ENCODE peak calls at places on chromosomes 16 and 17, in seven cellular contexts. One of them, this sample, is unnamed.

GRCh38 chr16:87792205-87792565 is 26.4 kb upstream of the KLHDC4 start:
- DNase-seq in ovary: no peak
- DNase-seq in SK-N-SH: no peak
- DNase-seq in brain microvascular endothelial cell: no peak
- DNase-seq in heart right ventricle: no peak
- DNase-seq in transverse colon: no peak
- DNase-seq in psoas muscle: no peak
- DNase-seq in this sample: no peak

GRCh38 chr16:24116989-24117388 is 139.1 kb upstream of the CACNG3 start:
- DNase-seq in ovary: no peak
- DNase-seq in SK-N-SH: no peak
- DNase-seq in brain microvascular endothelial cell: no peak
- DNase-seq in heart right ventricle: no peak
- DNase-seq in transverse colon: no peak
- DNase-seq in psoas muscle: no peak
- DNase-seq in this sample: no peak

GRCh38 chr17:21039839-21040575 is 2.8 kb downstream of the USP22 start:
- DNase-seq in ovary: no peak
- DNase-seq in SK-N-SH: peak
- DNase-seq in brain microvascular endothelial cell: no peak
- DNase-seq in heart right ventricle: no peak
- DNase-seq in transverse colon: no peak
- DNase-seq in psoas muscle: peak
- DNase-seq in this sample: peak

GRCh38 chr17:14780116-14780515 is 479.2 kb downstream of the HS3ST3B1 start:
- DNase-seq in ovary: no peak
- DNase-seq in SK-N-SH: no peak
- DNase-seq in brain microvascular endothelial cell: no peak
- DNase-seq in heart right ventricle: no peak
- DNase-seq in transverse colon: no peak
- DNase-seq in psoas muscle: no peak
- DNase-seq in this sample: no peak

GRCh38 chr16:88298882-88299745 is 83.6 kb upstream of the ZNF469 start:
- DNase-seq in ovary: no peak
- DNase-seq in SK-N-SH: no peak
- DNase-seq in brain microvascular endothelial cell: peak
- DNase-seq in heart right ventricle: no peak
- DNase-seq in transverse colon: no peak
- DNase-seq in psoas muscle: no peak
- DNase-seq in this sample: no peak

GRCh38 chr16:58464047-58464915 is 35.7 kb upstream of the NDRG4 start:
- DNase-seq in ovary: no peak
- DNase-seq in SK-N-SH: peak
- DNase-seq in brain microvascular endothelial cell: no peak
- DNase-seq in heart right ventricle: peak
- DNase-seq in transverse colon: no peak
- DNase-seq in psoas muscle: no peak
- DNase-seq in this sample: no peak

GRCh38 chr16:66863707-66864106 is 16.6 kb upstream of the PDP2 start:
- DNase-seq in ovary: no peak
- DNase-seq in SK-N-SH: no peak
- DNase-seq in brain microvascular endothelial cell: no peak
- DNase-seq in heart right ventricle: no peak
- DNase-seq in transverse colon: no peak
- DNase-seq in psoas muscle: no peak
- DNase-seq in this sample: no peak

GRCh38 chr17:40422990-40423611 is 5.4 kb upstream of the TOP2A start:
- DNase-seq in ovary: no peak
- DNase-seq in SK-N-SH: no peak
- DNase-seq in brain microvascular endothelial cell: no peak
- DNase-seq in heart right ventricle: no peak
- DNase-seq in transverse colon: no peak
- DNase-seq in psoas muscle: no peak
- DNase-seq in this sample: no peak

GRCh38 chr16:65119905-65120341 is 1.9 kb downstream of the CDH11 start:
- DNase-seq in ovary: peak
- DNase-seq in SK-N-SH: no peak
- DNase-seq in brain microvascular endothelial cell: peak
- DNase-seq in heart right ventricle: no peak
- DNase-seq in transverse colon: no peak
- DNase-seq in psoas muscle: no peak
- DNase-seq in this sample: no peak

GRCh38 chr16:60127196-60127595 is 1393.1 kb upstream of the GOT2 start:
- DNase-seq in ovary: no peak
- DNase-seq in SK-N-SH: no peak
- DNase-seq in brain microvascular endothelial cell: no peak
- DNase-seq in heart right ventricle: no peak
- DNase-seq in transverse colon: no peak
- DNase-seq in psoas muscle: no peak
- DNase-seq in this sample: no peak

GRCh38 chr17:32268734-32269288 is 3.2 kb downstream of the RHBDL3 start:
- DNase-seq in ovary: no peak
- DNase-seq in SK-N-SH: no peak
- DNase-seq in brain microvascular endothelial cell: no peak
- DNase-seq in heart right ventricle: no peak
- DNase-seq in transverse colon: no peak
- DNase-seq in psoas muscle: no peak
- DNase-seq in this sample: no peak

DNA sequence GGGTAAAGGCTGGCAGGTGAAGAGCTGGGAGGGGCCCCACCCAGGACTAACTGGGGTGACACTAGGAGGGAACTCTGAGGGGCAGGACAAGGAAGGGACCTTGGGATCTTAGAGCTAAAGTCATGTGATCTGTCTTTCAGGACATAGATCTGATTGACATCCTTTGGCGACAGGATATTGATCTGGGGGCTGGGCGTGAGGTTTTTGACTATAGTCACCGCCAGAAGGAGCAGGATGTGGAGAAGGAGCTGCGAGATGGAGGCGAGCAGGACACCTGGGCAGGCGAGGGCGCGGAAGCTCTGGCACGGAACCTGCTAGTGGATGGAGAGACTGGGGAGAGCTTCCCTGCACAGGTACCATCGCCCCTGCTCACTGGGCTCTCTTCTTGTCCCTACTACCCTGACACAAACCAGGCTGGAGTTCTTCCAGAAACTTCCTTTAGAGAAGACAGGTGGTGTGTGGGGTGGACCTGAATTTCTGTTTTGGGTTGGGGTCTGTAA is 8.1 kb downstream of the NFE2L1 start:
- DNase-seq in ovary: no peak
- DNase-seq in SK-N-SH: no peak
- DNase-seq in brain microvascular endothelial cell: no peak
- DNase-seq in heart right ventricle: no peak
- DNase-seq in transverse colon: no peak
- DNase-seq in psoas muscle: no peak
- DNase-seq in this sample: no peak
- H3K27ac ChIP-seq in ovary: no peak
- H3K27ac ChIP-seq in SK-N-SH: no peak
- H3K27ac ChIP-seq in brain microvascular endothelial cell: no peak
- H3K27ac ChIP-seq in heart right ventricle: no peak
- H3K27ac ChIP-seq in transverse colon: no peak
- H3K27ac ChIP-seq in psoas muscle: peak
- H3K27ac ChIP-seq in this sample: peak

GRCh38 chr17:8789743-8790142 is 9.4 kb downstream of the MFSD6L start:
- DNase-seq in ovary: no peak
- DNase-seq in SK-N-SH: no peak
- DNase-seq in brain microvascular endothelial cell: no peak
- DNase-seq in heart right ventricle: no peak
- DNase-seq in transverse colon: no peak
- DNase-seq in psoas muscle: no peak
- DNase-seq in this sample: no peak

GRCh38 chr17:8792646-8793045 is 6.5 kb downstream of the MFSD6L start:
- DNase-seq in ovary: no peak
- DNase-seq in SK-N-SH: no peak
- DNase-seq in brain microvascular endothelial cell: no peak
- DNase-seq in heart right ventricle: no peak
- DNase-seq in transverse colon: no peak
- DNase-seq in psoas muscle: no peak
- DNase-seq in this sample: no peak

GRCh38 chr17:8793649-8794048 is 5.5 kb downstream of the MFSD6L start:
- DNase-seq in ovary: no peak
- DNase-seq in SK-N-SH: no peak
- DNase-seq in brain microvascular endothelial cell: no peak
- DNase-seq in heart right ventricle: no peak
- DNase-seq in transverse colon: no peak
- DNase-seq in psoas muscle: no peak
- DNase-seq in this sample: no peak

GRCh38 chr17:8791910-8792270 is 7.3 kb downstream of the MFSD6L start:
- DNase-seq in ovary: no peak
- DNase-seq in SK-N-SH: no peak
- DNase-seq in brain microvascular endothelial cell: peak
- DNase-seq in heart right ventricle: no peak
- DNase-seq in transverse colon: no peak
- DNase-seq in psoas muscle: no peak
- DNase-seq in this sample: no peak

GRCh38 chr17:8791248-8791909 is 7.8 kb downstream of the MFSD6L start:
- DNase-seq in ovary: no peak
- DNase-seq in SK-N-SH: no peak
- DNase-seq in brain microvascular endothelial cell: no peak
- DNase-seq in heart right ventricle: no peak
- DNase-seq in transverse colon: no peak
- DNase-seq in psoas muscle: no peak
- DNase-seq in this sample: no peak
- TF ChIP-seq CTCF in ovary: no peak
- TF ChIP-seq CTCF in SK-N-SH: peak
- TF ChIP-seq CTCF in brain microvascular endothelial cell: peak
- TF ChIP-seq CTCF in heart right ventricle: no peak
- TF ChIP-seq CTCF in transverse colon: no peak
- TF ChIP-seq CTCF in psoas muscle: no peak
- TF ChIP-seq CTCF in this sample: no peak

GRCh38 chr17:4313482-4314114 is 49.8 kb upstream of the ANKFY1 start:
- DNase-seq in ovary: no peak
- DNase-seq in SK-N-SH: no peak
- DNase-seq in brain microvascular endothelial cell: no peak
- DNase-seq in heart right ventricle: no peak
- DNase-seq in transverse colon: no peak
- DNase-seq in psoas muscle: no peak
- DNase-seq in this sample: no peak
- H3K27ac ChIP-seq in ovary: no peak
- H3K27ac ChIP-seq in SK-N-SH: no peak
- H3K27ac ChIP-seq in brain microvascular endothelial cell: no peak
- H3K27ac ChIP-seq in heart right ventricle: no peak
- H3K27ac ChIP-seq in transverse colon: peak
- H3K27ac ChIP-seq in psoas muscle: peak
- H3K27ac ChIP-seq in this sample: no peak

GRCh38 chr17:47318197-47318918 is 5.4 kb upstream of the EFCAB13 start:
- DNase-seq in ovary: no peak
- DNase-seq in SK-N-SH: no peak
- DNase-seq in brain microvascular endothelial cell: no peak
- DNase-seq in heart right ventricle: no peak
- DNase-seq in transverse colon: no peak
- DNase-seq in psoas muscle: no peak
- DNase-seq in this sample: no peak
- TF ChIP-seq CTCF in ovary: no peak
- TF ChIP-seq CTCF in SK-N-SH: no peak
- TF ChIP-seq CTCF in brain microvascular endothelial cell: no peak
- TF ChIP-seq CTCF in heart right ventricle: no peak
- TF ChIP-seq CTCF in transverse colon: no peak
- TF ChIP-seq CTCF in psoas muscle: no peak
- TF ChIP-seq CTCF in this sample: no peak

DNA sequence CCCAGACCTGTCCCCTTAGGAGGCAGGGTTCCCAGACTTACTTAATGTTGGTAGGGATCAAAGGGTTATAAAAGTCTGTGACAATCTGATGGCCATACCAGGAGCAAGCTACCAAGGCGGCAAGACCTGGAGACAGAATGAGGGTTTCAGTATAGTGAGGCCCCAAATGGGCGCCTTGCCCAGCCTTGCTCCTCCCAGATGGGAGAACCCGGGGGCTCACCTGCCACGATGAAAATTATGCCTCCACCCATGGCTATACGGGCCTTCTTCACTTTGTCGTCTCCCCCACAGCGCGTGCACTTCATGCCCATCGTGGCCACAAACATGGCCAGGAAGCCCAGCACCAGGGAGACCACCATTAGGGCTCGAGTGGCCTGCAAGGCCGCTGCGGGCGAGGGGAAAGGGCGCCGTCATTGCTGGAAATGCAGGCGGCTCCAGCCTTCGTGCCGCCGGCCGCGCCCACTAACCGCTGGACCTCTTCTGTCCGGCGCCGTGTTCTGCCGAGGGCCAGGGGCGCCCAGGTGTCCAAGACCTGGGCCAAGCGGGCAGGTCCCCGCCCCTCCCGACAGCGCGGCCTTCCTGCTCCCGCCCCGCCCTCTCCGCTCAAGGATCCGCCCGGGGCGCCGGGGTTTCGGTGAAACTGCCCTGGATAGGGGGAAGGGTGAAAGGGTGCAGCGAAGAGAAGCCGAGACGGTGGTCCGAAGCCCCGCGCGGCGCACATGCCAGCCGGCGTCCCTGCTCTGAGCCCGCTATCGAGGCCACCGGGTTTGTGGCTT is 1.5 kb downstream of the CLDN7 start:
- DNase-seq in ovary: no peak
- DNase-seq in SK-N-SH: no peak
- DNase-seq in brain microvascular endothelial cell: no peak
- DNase-seq in heart right ventricle: no peak
- DNase-seq in transverse colon: peak
- DNase-seq in psoas muscle: no peak
- DNase-seq in this sample: peak
- H3K27ac ChIP-seq in ovary: no peak
- H3K27ac ChIP-seq in SK-N-SH: no peak
- H3K27ac ChIP-seq in brain microvascular endothelial cell: no peak
- H3K27ac ChIP-seq in heart right ventricle: no peak
- H3K27ac ChIP-seq in transverse colon: peak
- H3K27ac ChIP-seq in psoas muscle: no peak
- H3K27ac ChIP-seq in this sample: peak

GRCh38 chr16:85563031-85563430 is 50.1 kb upstream of the GSE1 start:
- DNase-seq in ovary: no peak
- DNase-seq in SK-N-SH: no peak
- DNase-seq in brain microvascular endothelial cell: no peak
- DNase-seq in heart right ventricle: no peak
- DNase-seq in transverse colon: no peak
- DNase-seq in psoas muscle: no peak
- DNase-seq in this sample: no peak

GRCh38 chr16:85564277-85565051 is 48.7 kb upstream of the GSE1 start:
- DNase-seq in ovary: no peak
- DNase-seq in SK-N-SH: no peak
- DNase-seq in brain microvascular endothelial cell: no peak
- DNase-seq in heart right ventricle: no peak
- DNase-seq in transverse colon: peak
- DNase-seq in psoas muscle: peak
- DNase-seq in this sample: no peak

GRCh38 chr16:85565340-85565739 is 47.8 kb upstream of the GSE1 start:
- DNase-seq in ovary: no peak
- DNase-seq in SK-N-SH: no peak
- DNase-seq in brain microvascular endothelial cell: no peak
- DNase-seq in heart right ventricle: no peak
- DNase-seq in transverse colon: no peak
- DNase-seq in psoas muscle: no peak
- DNase-seq in this sample: no peak

GRCh38 chr16:85562102-85562786 is 50.9 kb upstream of the GSE1 start:
- DNase-seq in ovary: no peak
- DNase-seq in SK-N-SH: no peak
- DNase-seq in brain microvascular endothelial cell: no peak
- DNase-seq in heart right ventricle: no peak
- DNase-seq in transverse colon: no peak
- DNase-seq in psoas muscle: no peak
- DNase-seq in this sample: no peak

GRCh38 chr16:85563515-85564276 is 49.4 kb upstream of the GSE1 start:
- DNase-seq in ovary: peak
- DNase-seq in SK-N-SH: peak
- DNase-seq in brain microvascular endothelial cell: no peak
- DNase-seq in heart right ventricle: peak
- DNase-seq in transverse colon: peak
- DNase-seq in psoas muscle: peak
- DNase-seq in this sample: peak
- TF ChIP-seq CTCF in ovary: no peak
- TF ChIP-seq CTCF in SK-N-SH: peak
- TF ChIP-seq CTCF in brain microvascular endothelial cell: peak
- TF ChIP-seq CTCF in heart right ventricle: peak
- TF ChIP-seq CTCF in transverse colon: peak
- TF ChIP-seq CTCF in psoas muscle: no peak
- TF ChIP-seq CTCF in this sample: peak

GRCh38 chr17:8206536-8206935 is 3.8 kb downstream of the AURKB start:
- DNase-seq in ovary: no peak
- DNase-seq in SK-N-SH: no peak
- DNase-seq in brain microvascular endothelial cell: no peak
- DNase-seq in heart right ventricle: no peak
- DNase-seq in transverse colon: no peak
- DNase-seq in psoas muscle: no peak
- DNase-seq in this sample: no peak
- H3K27ac ChIP-seq in ovary: no peak
- H3K27ac ChIP-seq in SK-N-SH: no peak
- H3K27ac ChIP-seq in brain microvascular endothelial cell: no peak
- H3K27ac ChIP-seq in heart right ventricle: no peak
- H3K27ac ChIP-seq in transverse colon: no peak
- H3K27ac ChIP-seq in psoas muscle: no peak
- H3K27ac ChIP-seq in this sample: no peak

This sample was measured in Peyer's patch.